ENCODE peak calls at places on chromosome 21, in four cellular contexts. One of them, this sample, is unnamed.

GRCh38 chr21:16028163-16028562 is 298.4 kb downstream of the USP25 start:
- DNase-seq in HFF-Myc: no peak
- DNase-seq in tibial artery: no peak
- DNase-seq in cardiac muscle cell: no peak
- DNase-seq in this sample: no peak

GRCh38 chr21:34200288-34200905 is 127.0 kb downstream of the MRPS6 start:
- DNase-seq in HFF-Myc: no peak
- DNase-seq in tibial artery: no peak
- DNase-seq in cardiac muscle cell: no peak
- DNase-seq in this sample: no peak

GRCh38 chr21:41763398-41763931 is 3.4 kb downstream of the RIPK4 start:
- DNase-seq in HFF-Myc: no peak
- DNase-seq in tibial artery: no peak
- DNase-seq in cardiac muscle cell: peak
- DNase-seq in this sample: no peak

GRCh38 chr21:42456457-42456856 is 39.6 kb downstream of the RSPH1 start:
- DNase-seq in HFF-Myc: no peak
- DNase-seq in tibial artery: no peak
- DNase-seq in cardiac muscle cell: no peak
- DNase-seq in this sample: no peak

GRCh38 chr21:35945089-35945671 is 115.1 kb downstream of the SETD4 start:
- DNase-seq in HFF-Myc: no peak
- DNase-seq in tibial artery: no peak
- DNase-seq in cardiac muscle cell: no peak
- DNase-seq in this sample: peak

GRCh38 chr21:31559368-31560119 is 99.9 kb upstream of the SOD1 start:
- DNase-seq in HFF-Myc: peak
- DNase-seq in tibial artery: peak
- DNase-seq in cardiac muscle cell: peak
- DNase-seq in this sample: peak

GRCh38 chr21:41762753-41763152 is 4.1 kb downstream of the RIPK4 start:
- DNase-seq in HFF-Myc: no peak
- DNase-seq in tibial artery: no peak
- DNase-seq in cardiac muscle cell: no peak
- DNase-seq in this sample: no peak

GRCh38 chr21:36395353-36396111 is 10.3 kb downstream of the CHAF1B start:
- DNase-seq in HFF-Myc: no peak
- DNase-seq in tibial artery: no peak
- DNase-seq in cardiac muscle cell: no peak
- DNase-seq in this sample: no peak

GRCh38 chr21:35381743-35382310 is 332.7 kb upstream of the RUNX1 start:
- DNase-seq in HFF-Myc: no peak
- DNase-seq in tibial artery: no peak
- DNase-seq in cardiac muscle cell: no peak
- DNase-seq in this sample: no peak

GRCh38 chr21:14361958-14362357 is 21.0 kb downstream of the HSPA13 start:
- DNase-seq in HFF-Myc: no peak
- DNase-seq in tibial artery: no peak
- DNase-seq in cardiac muscle cell: no peak
- DNase-seq in this sample: no peak

GRCh38 chr21:34576043-34576466 is 38.9 kb downstream of the RCAN1 start:
- DNase-seq in HFF-Myc: no peak
- DNase-seq in tibial artery: no peak
- DNase-seq in cardiac muscle cell: no peak
- DNase-seq in this sample: no peak

GRCh38 chr21:34890724-34891609 is 158.1 kb downstream of the RUNX1 start:
- DNase-seq in HFF-Myc: no peak
- DNase-seq in tibial artery: peak
- DNase-seq in cardiac muscle cell: peak
- DNase-seq in this sample: no peak

GRCh38 chr21:35217504-35218060 is 168.5 kb upstream of the RUNX1 start:
- DNase-seq in HFF-Myc: no peak
- DNase-seq in tibial artery: no peak
- DNase-seq in cardiac muscle cell: no peak
- DNase-seq in this sample: no peak

GRCh38 chr21:36710729-36711048 is 11.8 kb downstream of the SIM2 start:
- DNase-seq in HFF-Myc: no peak
- DNase-seq in tibial artery: no peak
- DNase-seq in cardiac muscle cell: peak
- DNase-seq in this sample: no peak

GRCh38 chr21:16330340-16331319 is 600.8 kb downstream of the USP25 start:
- DNase-seq in HFF-Myc: peak
- DNase-seq in tibial artery: peak
- DNase-seq in cardiac muscle cell: peak
- DNase-seq in this sample: no peak

DNA sequence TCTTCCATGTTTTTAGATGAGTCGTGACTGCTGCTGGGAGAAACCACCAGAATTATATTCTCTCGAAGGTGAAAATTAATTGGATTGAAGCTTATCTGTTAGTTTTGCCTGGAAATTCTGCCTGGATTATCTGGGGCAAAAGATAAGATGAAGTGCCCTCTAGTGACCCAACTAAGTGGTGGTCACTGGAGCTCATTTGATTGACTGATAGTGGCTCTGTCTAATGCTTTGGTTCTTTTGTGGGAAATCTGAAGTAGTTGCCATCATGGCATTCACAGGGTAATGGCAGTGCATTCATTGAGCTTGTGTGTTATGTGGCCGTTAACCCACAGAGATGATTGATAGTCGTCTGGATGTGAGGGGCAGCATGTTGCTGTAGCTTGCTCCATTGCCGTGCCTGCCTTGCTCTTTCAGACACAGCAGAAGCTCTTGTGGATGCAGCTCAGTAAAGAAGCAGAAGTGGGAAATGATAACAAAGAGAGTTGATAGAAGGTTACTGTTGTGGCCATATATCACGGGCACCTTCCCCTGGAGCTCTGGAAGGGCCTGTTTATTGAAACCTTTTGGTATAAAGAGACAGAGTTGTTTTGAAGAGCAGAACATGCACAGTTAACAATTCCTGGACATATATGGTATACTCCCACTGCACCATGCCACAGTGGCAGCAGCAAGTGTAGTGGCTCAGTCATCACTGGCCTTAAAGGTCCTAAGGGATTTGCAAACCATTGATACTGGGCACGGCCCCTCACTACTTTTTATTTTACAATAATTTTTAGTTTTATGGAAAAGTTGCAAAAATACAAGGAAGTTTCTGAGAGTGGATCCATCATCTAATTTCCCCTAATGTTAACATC is 42.0 kb downstream of the CXADR start:
- DNase-seq in HFF-Myc: no peak
- DNase-seq in tibial artery: no peak
- DNase-seq in cardiac muscle cell: peak
- DNase-seq in this sample: no peak
- TF ChIP-seq CTCF in HFF-Myc: peak
- TF ChIP-seq CTCF in tibial artery: no peak
- TF ChIP-seq CTCF in cardiac muscle cell: peak
- TF ChIP-seq CTCF in this sample: no peak

GRCh38 chr21:29181799-29182470 is 51.5 kb downstream of the MAP3K7CL start:
- DNase-seq in HFF-Myc: peak
- DNase-seq in tibial artery: no peak
- DNase-seq in cardiac muscle cell: peak
- DNase-seq in this sample: no peak
- H3K4me3 ChIP-seq in HFF-Myc: peak
- H3K4me3 ChIP-seq in tibial artery: peak
- H3K4me3 ChIP-seq in cardiac muscle cell: no peak
- H3K4me3 ChIP-seq in this sample: no peak

DNA sequence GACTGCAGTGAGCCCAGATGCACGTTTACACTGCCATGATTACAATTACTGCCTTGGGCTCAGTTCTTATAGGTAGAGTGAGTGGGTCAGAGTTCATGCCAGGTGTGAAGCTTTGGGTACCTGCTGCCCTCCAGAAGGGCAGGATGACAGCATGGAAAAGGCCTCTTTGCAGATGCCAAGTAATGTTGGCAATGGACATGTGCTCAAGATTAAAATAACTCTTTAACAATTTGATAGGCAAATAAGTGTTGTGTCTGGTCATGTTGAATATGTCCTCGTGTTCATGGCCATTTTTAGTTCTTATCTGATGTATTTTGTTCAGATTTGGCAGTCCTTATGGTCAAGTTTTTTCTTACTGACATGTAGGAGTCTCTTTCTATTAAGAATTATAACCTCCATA is 34.8 kb downstream of the S100B start:
- DNase-seq in HFF-Myc: no peak
- DNase-seq in tibial artery: no peak
- DNase-seq in cardiac muscle cell: no peak
- DNase-seq in this sample: no peak
- TF ChIP-seq CTCF in HFF-Myc: no peak
- TF ChIP-seq CTCF in tibial artery: no peak
- TF ChIP-seq CTCF in cardiac muscle cell: no peak
- TF ChIP-seq CTCF in this sample: no peak

GRCh38 chr21:37904879-37905278 is 11.4 kb downstream of the KCNJ6 start:
- DNase-seq in HFF-Myc: no peak
- DNase-seq in tibial artery: no peak
- DNase-seq in cardiac muscle cell: no peak
- DNase-seq in this sample: no peak

GRCh38 chr21:37896788-37897187 is 19.5 kb downstream of the KCNJ6 start:
- DNase-seq in HFF-Myc: no peak
- DNase-seq in tibial artery: no peak
- DNase-seq in cardiac muscle cell: no peak
- DNase-seq in this sample: no peak

GRCh38 chr21:37903396-37903795 is 12.9 kb downstream of the KCNJ6 start:
- DNase-seq in HFF-Myc: no peak
- DNase-seq in tibial artery: no peak
- DNase-seq in cardiac muscle cell: no peak
- DNase-seq in this sample: no peak

DNA sequence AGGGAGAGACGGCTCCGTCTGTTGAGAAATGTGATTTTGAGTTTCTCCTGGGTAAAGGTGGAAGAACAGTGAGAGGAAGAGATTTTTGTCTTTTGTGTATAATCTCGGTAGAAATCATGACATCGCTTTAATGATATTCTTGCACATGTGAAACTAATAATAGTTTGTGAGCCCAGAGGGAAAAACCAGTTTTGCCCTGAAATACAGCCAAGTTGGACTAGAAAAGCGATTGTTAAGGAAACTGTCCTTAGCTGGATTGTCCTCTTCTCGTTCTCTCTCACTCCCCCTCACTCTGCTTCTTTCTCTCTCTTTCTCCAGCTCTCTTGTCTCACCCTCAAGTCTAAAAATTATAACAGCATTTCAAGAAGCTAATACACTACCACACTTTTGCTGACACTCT is 17.1 kb downstream of the KCNJ6 start:
- DNase-seq in HFF-Myc: no peak
- DNase-seq in tibial artery: no peak
- DNase-seq in cardiac muscle cell: no peak
- DNase-seq in this sample: no peak
- H3K4me3 ChIP-seq in HFF-Myc: no peak
- H3K4me3 ChIP-seq in tibial artery: no peak
- H3K4me3 ChIP-seq in cardiac muscle cell: no peak
- H3K4me3 ChIP-seq in this sample: no peak

DNA sequence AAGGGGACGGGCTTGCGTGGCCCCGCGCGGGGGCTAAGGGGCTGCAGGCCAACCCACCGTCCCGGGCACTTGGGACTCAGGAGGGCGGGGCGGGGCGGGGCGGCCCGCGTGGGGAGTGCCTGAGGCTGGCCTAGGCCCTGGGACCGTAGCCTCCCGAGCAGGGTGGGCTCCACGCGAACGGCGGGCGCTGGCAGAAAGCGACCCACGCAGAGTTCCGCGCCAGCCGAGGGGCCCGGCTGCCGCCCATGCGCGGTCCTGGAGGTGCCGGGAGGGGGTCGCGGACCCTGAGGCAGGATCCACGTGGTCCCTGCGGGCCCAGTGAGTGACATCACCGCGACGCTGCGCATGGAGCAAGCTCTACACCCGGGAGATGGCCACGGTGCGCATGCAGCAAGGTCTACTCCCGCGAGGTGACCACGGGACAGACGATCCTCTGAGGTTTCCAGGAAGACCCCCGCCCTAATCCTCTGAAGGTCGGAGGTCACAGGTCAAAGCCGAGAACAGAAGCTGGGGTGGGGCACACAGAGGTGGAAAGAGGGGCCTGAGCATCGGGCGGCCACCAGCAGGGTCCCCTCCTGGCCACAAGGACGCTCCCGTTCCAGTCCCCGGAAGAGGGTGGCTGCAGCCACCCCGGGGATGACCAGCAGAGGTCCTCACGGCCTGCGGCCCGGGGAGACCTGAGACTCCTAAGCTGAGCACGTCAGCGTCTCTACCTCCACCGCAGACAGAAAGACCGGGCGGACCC is 13.5 kb upstream of the SLC19A1 start:
- DNase-seq in HFF-Myc: peak
- DNase-seq in tibial artery: peak
- DNase-seq in cardiac muscle cell: peak
- DNase-seq in this sample: peak
- TF ChIP-seq CTCF in HFF-Myc: peak
- TF ChIP-seq CTCF in tibial artery: peak
- TF ChIP-seq CTCF in cardiac muscle cell: peak
- TF ChIP-seq CTCF in this sample: peak

GRCh38 chr21:43648171-43648570 is 11.1 kb downstream of the HSF2BP start:
- DNase-seq in HFF-Myc: no peak
- DNase-seq in tibial artery: no peak
- DNase-seq in cardiac muscle cell: no peak
- DNase-seq in this sample: no peak

GRCh38 chr21:43645414-43645891 is 13.8 kb downstream of the HSF2BP start:
- DNase-seq in HFF-Myc: peak
- DNase-seq in tibial artery: peak
- DNase-seq in cardiac muscle cell: peak
- DNase-seq in this sample: no peak

GRCh38 chr21:43644609-43645008 is 14.7 kb downstream of the HSF2BP start:
- DNase-seq in HFF-Myc: no peak
- DNase-seq in tibial artery: peak
- DNase-seq in cardiac muscle cell: no peak
- DNase-seq in this sample: no peak

GRCh38 chr21:43646550-43647260 is 12.6 kb downstream of the HSF2BP start:
- DNase-seq in HFF-Myc: peak
- DNase-seq in tibial artery: peak
- DNase-seq in cardiac muscle cell: peak
- DNase-seq in this sample: peak

DNA sequence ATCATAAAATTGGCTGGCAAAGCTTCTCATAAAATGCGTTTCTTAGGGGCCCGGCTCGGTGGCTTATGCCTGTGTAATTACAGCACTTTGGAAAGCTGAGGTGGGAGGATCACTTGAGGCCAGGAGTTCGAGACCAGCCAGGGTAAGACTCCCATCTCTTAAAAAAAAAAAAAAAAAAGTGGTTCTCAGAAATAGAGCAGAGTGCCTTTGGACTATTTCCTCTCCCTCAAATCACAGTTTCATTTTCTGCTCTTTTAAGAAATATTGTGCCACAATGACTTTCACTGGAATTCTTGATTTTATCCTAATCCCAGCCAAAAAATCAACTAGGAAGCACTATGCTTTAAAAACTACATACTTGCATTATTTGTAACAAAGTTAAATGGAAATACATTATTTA is 13.3 kb downstream of the HSF2BP start:
- DNase-seq in HFF-Myc: no peak
- DNase-seq in tibial artery: no peak
- DNase-seq in cardiac muscle cell: no peak
- DNase-seq in this sample: no peak
- H3K4me3 ChIP-seq in HFF-Myc: no peak
- H3K4me3 ChIP-seq in tibial artery: no peak
- H3K4me3 ChIP-seq in cardiac muscle cell: no peak
- H3K4me3 ChIP-seq in this sample: no peak

This sample was measured in pancreas.